ENCODE peak calls at places on chromosomes 6 and 20, in five cellular contexts. O, J, A, W and H are unnamed samples.

GRCh38 chr6:167130008-167130677 is 7.2 kb downstream of the CCR6 start:
- ATAC-seq in J (peak), O (no peak), A (no peak), W (no peak), H (peak)

GRCh38 chr6:29655658-29656057 is 1.2 kb upstream of the MOG start:
- ATAC-seq in A (no peak), O (no peak), W (no peak), J (no peak), H (no peak)

GRCh38 chr6:16429669-16430068 is 191.3 kb downstream of the GMPR start:
- ATAC-seq in W (no peak), J (no peak), O (no peak), A (no peak), H (no peak)

GRCh38 chr20:48171626-48172025 is 386.3 kb upstream of the SULF2 start:
- ATAC-seq in A (no peak), J (no peak), O (no peak), W (no peak), H (no peak)

GRCh38 chr6:166572370-166573261 is 13.9 kb downstream of the RAMACL start:
- ATAC-seq in A (peak), W (peak), O (peak), J (no peak), H (no peak)

GRCh38 chr6:120938164-120938875 is 396.0 kb downstream of the TBC1D32 start:
- ATAC-seq in O (no peak), J (no peak), W (no peak), A (no peak), H (no peak)

GRCh38 chr6:79824231-79824630 is 123.1 kb downstream of the ELOVL4 start:
- ATAC-seq in J (no peak), A (no peak), W (no peak), O (no peak), H (no peak)

GRCh38 chr6:79404677-79405076 is 132.6 kb downstream of the LCA5 start:
- ATAC-seq in O (peak), J (no peak), A (peak), W (no peak), H (no peak)

GRCh38 chr6:26268659-26269402 is 96.2 kb upstream of the BTN3A2 start:
- ATAC-seq in A (no peak), J (no peak), W (no peak), O (peak), H (peak)

GRCh38 chr20:56018194-56018593 is 12.9 kb upstream of the CBLN4 start:
- ATAC-seq in W (no peak), A (no peak), O (no peak), J (no peak), H (no peak)

GRCh38 chr6:43790031-43790430 is 20.0 kb downstream of the VEGFA start:
- ATAC-seq in J (no peak), W (peak), A (peak), O (no peak), H (no peak)

GRCh38 chr6:136037246-136037884 is 185.9 kb downstream of the PDE7B start:
- ATAC-seq in O (peak), W (peak), J (peak), A (peak), H (peak)